ENCODE peak calls at places on chromosomes 3 and 15, in eight cellular contexts. One of them, this sample, is unnamed.

GRCh38 chr3:157311633-157312365 is 124.9 kb upstream of the PTX3 start:
- DNase-seq in iPS DF 6.9: no peak
- DNase-seq in SK-N-SH: no peak
- DNase-seq in brain microvascular endothelial cell: no peak
- DNase-seq in stomach: no peak
- DNase-seq in IMR-90: peak; percentile 94
- DNase-seq in transverse colon: no peak
- DNase-seq in heart right ventricle: no peak
- DNase-seq in this sample: peak; percentile 68

GRCh38 chr15:81950841-81951414 is 94.9 kb downstream of the MEX3B start:
- DNase-seq in IMR-90: peak; percentile 75
- DNase-seq in heart right ventricle: no peak
- DNase-seq in stomach: no peak
- DNase-seq in transverse colon: no peak
- DNase-seq in iPS DF 6.9: no peak
- DNase-seq in brain microvascular endothelial cell: peak; percentile 63
- DNase-seq in SK-N-SH: peak; percentile 9
- DNase-seq in this sample: no peak

GRCh38 chr3:79517766-79518413 is 249.9 kb downstream of the ROBO1 start:
- DNase-seq in brain microvascular endothelial cell: peak; percentile 49
- DNase-seq in IMR-90: peak; percentile 39
- DNase-seq in iPS DF 6.9: peak; percentile 27
- DNase-seq in heart right ventricle: no peak
- DNase-seq in SK-N-SH: peak; percentile 29
- DNase-seq in transverse colon: no peak
- DNase-seq in stomach: no peak
- DNase-seq in this sample: no peak

GRCh38 chr3:16945330-16945729 is 60.6 kb downstream of the PLCL2 start:
- DNase-seq in SK-N-SH: no peak
- DNase-seq in stomach: no peak
- DNase-seq in brain microvascular endothelial cell: peak; percentile 42
- DNase-seq in transverse colon: no peak
- DNase-seq in IMR-90: peak; percentile 15
- DNase-seq in heart right ventricle: no peak
- DNase-seq in iPS DF 6.9: no peak
- DNase-seq in this sample: no peak

GRCh38 chr15:85831415-85832113 is 36.8 kb upstream of the KLHL25 start:
- DNase-seq in stomach: peak; percentile 70
- DNase-seq in heart right ventricle: peak; percentile 47
- DNase-seq in IMR-90: peak; percentile 48
- DNase-seq in transverse colon: peak; percentile 73
- DNase-seq in SK-N-SH: peak; percentile 84
- DNase-seq in brain microvascular endothelial cell: peak; percentile 42
- DNase-seq in iPS DF 6.9: peak; percentile 33
- DNase-seq in this sample: no peak

GRCh38 chr15:98085003-98085639 is 124.6 kb downstream of the ARRDC4 start:
- DNase-seq in stomach: peak; percentile 47
- DNase-seq in transverse colon: peak; percentile 48
- DNase-seq in iPS DF 6.9: peak; percentile 45
- DNase-seq in heart right ventricle: no peak
- DNase-seq in brain microvascular endothelial cell: peak; percentile 48
- DNase-seq in SK-N-SH: peak; percentile 44
- DNase-seq in IMR-90: peak; percentile 69
- DNase-seq in this sample: peak; percentile 16

GRCh38 chr3:30232142-30232541 is 374.3 kb upstream of the TGFBR2 start:
- DNase-seq in transverse colon: no peak
- DNase-seq in iPS DF 6.9: no peak
- DNase-seq in heart right ventricle: no peak
- DNase-seq in stomach: no peak
- DNase-seq in IMR-90: peak; percentile 73
- DNase-seq in brain microvascular endothelial cell: no peak
- DNase-seq in SK-N-SH: no peak
- DNase-seq in this sample: no peak

GRCh38 chr3:95615592-95616310 is 1198.6 kb upstream of the EPHA6 start:
- DNase-seq in SK-N-SH: no peak
- DNase-seq in iPS DF 6.9: no peak
- DNase-seq in heart right ventricle: no peak
- DNase-seq in stomach: no peak
- DNase-seq in transverse colon: no peak
- DNase-seq in IMR-90: no peak
- DNase-seq in brain microvascular endothelial cell: no peak
- DNase-seq in this sample: no peak

GRCh38 chr3:196990654-196991053 is 22.0 kb upstream of the PIGZ start:
- DNase-seq in heart right ventricle: no peak
- DNase-seq in brain microvascular endothelial cell: no peak
- DNase-seq in iPS DF 6.9: no peak
- DNase-seq in IMR-90: no peak
- DNase-seq in transverse colon: no peak
- DNase-seq in SK-N-SH: no peak
- DNase-seq in stomach: no peak
- DNase-seq in this sample: no peak

GRCh38 chr3:183662099-183662498 is 26.7 kb downstream of the KLHL24 start:
- DNase-seq in transverse colon: no peak
- DNase-seq in SK-N-SH: no peak
- DNase-seq in brain microvascular endothelial cell: no peak
- DNase-seq in heart right ventricle: no peak
- DNase-seq in iPS DF 6.9: no peak
- DNase-seq in IMR-90: no peak
- DNase-seq in stomach: no peak
- DNase-seq in this sample: no peak

GRCh38 chr3:122959339-122959738 is 68.2 kb downstream of the SEMA5B start:
- DNase-seq in heart right ventricle: no peak
- DNase-seq in brain microvascular endothelial cell: no peak
- DNase-seq in IMR-90: no peak
- DNase-seq in transverse colon: no peak
- DNase-seq in iPS DF 6.9: no peak
- DNase-seq in stomach: no peak
- DNase-seq in SK-N-SH: no peak
- DNase-seq in this sample: no peak

GRCh38 chr3:44206862-44207652 is 34.6 kb upstream of the TOPAZ1 start:
- DNase-seq in iPS DF 6.9: no peak
- DNase-seq in IMR-90: no peak
- DNase-seq in transverse colon: no peak
- DNase-seq in stomach: no peak
- DNase-seq in SK-N-SH: no peak
- DNase-seq in brain microvascular endothelial cell: no peak
- DNase-seq in heart right ventricle: no peak
- DNase-seq in this sample: no peak

GRCh38 chr15:89366656-89367393 is 32.2 kb upstream of the POLG start:
- DNase-seq in iPS DF 6.9: no peak
- DNase-seq in stomach: no peak
- DNase-seq in transverse colon: no peak
- DNase-seq in SK-N-SH: no peak
- DNase-seq in heart right ventricle: no peak
- DNase-seq in brain microvascular endothelial cell: no peak
- DNase-seq in IMR-90: no peak
- DNase-seq in this sample: no peak

GRCh38 chr15:57769266-57769665 is 62.8 kb downstream of the POLR2M start:
- DNase-seq in transverse colon: no peak
- DNase-seq in iPS DF 6.9: no peak
- DNase-seq in stomach: no peak
- DNase-seq in SK-N-SH: no peak
- DNase-seq in heart right ventricle: peak; percentile 76
- DNase-seq in brain microvascular endothelial cell: peak; percentile 63
- DNase-seq in IMR-90: peak; percentile 33
- DNase-seq in this sample: peak; percentile 13

GRCh38 chr3:12751548-12751947 is 7.5 kb downstream of the TMEM40 start:
- DNase-seq in heart right ventricle: no peak
- DNase-seq in iPS DF 6.9: no peak
- DNase-seq in brain microvascular endothelial cell: no peak
- DNase-seq in transverse colon: no peak
- DNase-seq in IMR-90: peak; percentile 31
- DNase-seq in stomach: no peak
- DNase-seq in SK-N-SH: no peak
- DNase-seq in this sample: no peak

GRCh38 chr3:119294889-119295769 is 946 bp downstream of the ARHGAP31 start:
- DNase-seq in transverse colon: peak; percentile 48
- DNase-seq in brain microvascular endothelial cell: peak; percentile 36
- DNase-seq in stomach: no peak
- DNase-seq in IMR-90: peak; percentile 37
- DNase-seq in iPS DF 6.9: no peak
- DNase-seq in heart right ventricle: peak; percentile 39
- DNase-seq in SK-N-SH: peak; percentile 70
- DNase-seq in this sample: no peak
- H3K27ac ChIP-seq in transverse colon: peak overlapping the region; percentile 90
- H3K27ac ChIP-seq in brain microvascular endothelial cell: peak overlapping the region; percentile 85
- H3K27ac ChIP-seq in stomach: peak overlapping the region; percentile 80
- H3K27ac ChIP-seq in IMR-90: peak overlapping the region; percentile 96
- H3K27ac ChIP-seq in iPS DF 6.9: no peak overlapping the region
- H3K27ac ChIP-seq in heart right ventricle: peak overlapping the region; percentile 99
- H3K27ac ChIP-seq in SK-N-SH: peak overlapping the region; percentile 91
- H3K27ac ChIP-seq in this sample: peak overlapping the region; percentile 47

GRCh38 chr15:59950603-59951388 is 53.3 kb upstream of the FOXB1 start:
- DNase-seq in SK-N-SH: no peak
- DNase-seq in brain microvascular endothelial cell: no peak
- DNase-seq in stomach: no peak
- DNase-seq in iPS DF 6.9: no peak
- DNase-seq in transverse colon: no peak
- DNase-seq in IMR-90: no peak
- DNase-seq in heart right ventricle: no peak
- DNase-seq in this sample: no peak

GRCh38 chr15:59948924-59949613 is 55.0 kb upstream of the FOXB1 start:
- DNase-seq in IMR-90: no peak
- DNase-seq in brain microvascular endothelial cell: no peak
- DNase-seq in iPS DF 6.9: no peak
- DNase-seq in transverse colon: no peak
- DNase-seq in stomach: no peak
- DNase-seq in heart right ventricle: no peak
- DNase-seq in SK-N-SH: no peak
- DNase-seq in this sample: no peak

GRCh38 chr15:59941612-59942011 is 62.5 kb upstream of the FOXB1 start:
- DNase-seq in heart right ventricle: no peak
- DNase-seq in stomach: no peak
- DNase-seq in iPS DF 6.9: no peak
- DNase-seq in SK-N-SH: no peak
- DNase-seq in brain microvascular endothelial cell: no peak
- DNase-seq in IMR-90: no peak
- DNase-seq in transverse colon: no peak
- DNase-seq in this sample: no peak

GRCh38 chr15:59940928-59941327 is 63.2 kb upstream of the FOXB1 start:
- DNase-seq in transverse colon: no peak
- DNase-seq in IMR-90: no peak
- DNase-seq in SK-N-SH: no peak
- DNase-seq in stomach: no peak
- DNase-seq in heart right ventricle: no peak
- DNase-seq in iPS DF 6.9: no peak
- DNase-seq in brain microvascular endothelial cell: no peak
- DNase-seq in this sample: no peak

GRCh38 chr15:59946084-59946483 is 58.0 kb upstream of the FOXB1 start:
- DNase-seq in brain microvascular endothelial cell: no peak
- DNase-seq in SK-N-SH: no peak
- DNase-seq in IMR-90: no peak
- DNase-seq in transverse colon: no peak
- DNase-seq in iPS DF 6.9: no peak
- DNase-seq in heart right ventricle: no peak
- DNase-seq in stomach: no peak
- DNase-seq in this sample: no peak
- H3K27me3 ChIP-seq in brain microvascular endothelial cell: no peaks in the 10 kb centered on the region
- H3K27me3 ChIP-seq in SK-N-SH: peaks cover 3% of the 10 kb centered on the region
- H3K27me3 ChIP-seq in IMR-90: no peaks in the 10 kb centered on the region
- H3K27me3 ChIP-seq in transverse colon: no peaks in the 10 kb centered on the region
- H3K27me3 ChIP-seq in iPS DF 6.9: no peaks in the 10 kb centered on the region
- H3K27me3 ChIP-seq in heart right ventricle: peaks cover 4% of the 10 kb centered on the region
- H3K27me3 ChIP-seq in stomach: peaks cover 5% of the 10 kb centered on the region
- H3K27me3 ChIP-seq in this sample: no peaks in the 10 kb centered on the region

GRCh38 chr3:50364573-50365079 is 5.3 kb upstream of the TMEM115 start:
- DNase-seq in stomach: peak; percentile 38
- DNase-seq in SK-N-SH: no peak
- DNase-seq in brain microvascular endothelial cell: no peak
- DNase-seq in heart right ventricle: no peak
- DNase-seq in transverse colon: peak; percentile 55
- DNase-seq in IMR-90: no peak
- DNase-seq in iPS DF 6.9: no peak
- DNase-seq in this sample: no peak
- H3K4me3 ChIP-seq in stomach: peak overlapping the region; percentile 51
- H3K4me3 ChIP-seq in SK-N-SH: no peak overlapping the region
- H3K4me3 ChIP-seq in brain microvascular endothelial cell: peak overlapping the region; percentile 54
- H3K4me3 ChIP-seq in heart right ventricle: peak overlapping the region; percentile 42
- H3K4me3 ChIP-seq in transverse colon: peak overlapping the region; percentile 53
- H3K4me3 ChIP-seq in IMR-90: peak overlapping the region; percentile 45
- H3K4me3 ChIP-seq in iPS DF 6.9: peak overlapping the region; percentile 52
- H3K4me3 ChIP-seq in this sample: peak overlapping the region; percentile 60

DNA sequence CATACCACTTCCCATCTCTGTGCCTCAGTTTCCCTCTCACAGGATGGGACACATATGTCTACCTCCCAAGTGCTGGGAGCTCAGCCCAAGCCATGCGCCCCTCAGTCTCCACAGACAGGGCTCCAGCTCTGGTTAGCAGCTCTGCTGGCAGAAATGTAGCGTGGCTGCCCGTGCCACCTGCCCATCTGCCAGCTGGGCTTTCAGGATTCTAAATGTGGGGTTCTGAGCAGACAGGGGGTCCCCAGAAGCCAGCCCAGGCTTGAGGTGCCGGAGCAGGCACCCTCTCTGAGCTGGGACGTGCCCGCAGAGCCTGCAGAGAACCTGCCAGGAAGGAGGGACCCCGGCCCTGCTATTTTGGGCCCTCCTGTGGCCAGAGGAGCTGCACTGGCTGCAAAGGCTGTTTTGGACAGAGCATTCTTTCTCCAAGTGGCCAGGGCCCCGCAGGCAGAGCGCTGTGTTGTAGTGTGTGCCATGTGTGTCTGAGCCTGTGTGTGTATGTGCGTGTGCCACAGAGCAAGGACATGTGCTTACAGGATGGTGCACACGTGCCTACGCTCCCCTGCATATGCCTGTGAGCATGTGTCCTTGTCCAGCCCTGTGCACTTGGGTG is 31.7 kb downstream of the PSTPIP1 start:
- DNase-seq in heart right ventricle: no peak
- DNase-seq in IMR-90: no peak
- DNase-seq in brain microvascular endothelial cell: no peak
- DNase-seq in SK-N-SH: peak; percentile 24
- DNase-seq in iPS DF 6.9: no peak
- DNase-seq in transverse colon: peak; percentile 3
- DNase-seq in stomach: no peak
- DNase-seq in this sample: no peak
- H3K27ac ChIP-seq in heart right ventricle: no peak overlapping the region
- H3K27ac ChIP-seq in IMR-90: no peak overlapping the region
- H3K27ac ChIP-seq in brain microvascular endothelial cell: no peak overlapping the region
- H3K27ac ChIP-seq in SK-N-SH: no peak overlapping the region
- H3K27ac ChIP-seq in iPS DF 6.9: no peak overlapping the region
- H3K27ac ChIP-seq in transverse colon: no peak overlapping the region
- H3K27ac ChIP-seq in stomach: no peak overlapping the region
- H3K27ac ChIP-seq in this sample: no peak overlapping the region

GRCh38 chr3:128469128-128469527 is 2.4 kb upstream of the DNAJB8 start:
- DNase-seq in stomach: no peak
- DNase-seq in IMR-90: no peak
- DNase-seq in transverse colon: no peak
- DNase-seq in brain microvascular endothelial cell: no peak
- DNase-seq in iPS DF 6.9: no peak
- DNase-seq in SK-N-SH: no peak
- DNase-seq in heart right ventricle: no peak
- DNase-seq in this sample: no peak
- H3K27me3 ChIP-seq in stomach: peaks cover 79% of the 10 kb centered on the region
- H3K27me3 ChIP-seq in IMR-90: peaks cover 88% of the 10 kb centered on the region
- H3K27me3 ChIP-seq in transverse colon: peaks cover 19% of the 10 kb centered on the region
- H3K27me3 ChIP-seq in brain microvascular endothelial cell: peaks cover 39% of the 10 kb centered on the region
- H3K27me3 ChIP-seq in iPS DF 6.9: peaks cover 37% of the 10 kb centered on the region
- H3K27me3 ChIP-seq in SK-N-SH: peaks cover 12% of the 10 kb centered on the region
- H3K27me3 ChIP-seq in heart right ventricle: peaks cover 31% of the 10 kb centered on the region
- H3K27me3 ChIP-seq in this sample: peaks cover 73% of the 10 kb centered on the region

This sample was measured in AG04450.